ENCODE peak calls at places on chromosomes 12 and 14, in ten cellular contexts. One of them, this sample, is unnamed.

GRCh38 chr14:97524579-97525319 is 727.6 kb downstream of the VRK1 start:
- DNase-seq in brain microvascular endothelial cell: no peak
- DNase-seq in right cardiac atrium: no peak
- DNase-seq in B cell: no peak
- DNase-seq in GM03348: no peak
- DNase-seq in GM10248: no peak
- DNase-seq in RWPE1: no peak
- DNase-seq in Daoy: peak
- DNase-seq in MV-4-11: peak
- DNase-seq in astrocyte of the spinal cord: no peak
- DNase-seq in this sample: no peak

GRCh38 chr14:76958020-76958965 is 70.2 kb downstream of the IRF2BPL start:
- DNase-seq in brain microvascular endothelial cell: no peak
- DNase-seq in right cardiac atrium: no peak
- DNase-seq in B cell: no peak
- DNase-seq in GM03348: no peak
- DNase-seq in GM10248: no peak
- DNase-seq in RWPE1: no peak
- DNase-seq in Daoy: no peak
- DNase-seq in MV-4-11: no peak
- DNase-seq in astrocyte of the spinal cord: no peak
- DNase-seq in this sample: no peak

GRCh38 chr14:92625213-92625612 is 111.6 kb downstream of the RIN3 start:
- DNase-seq in brain microvascular endothelial cell: peak
- DNase-seq in right cardiac atrium: no peak
- DNase-seq in B cell: no peak
- DNase-seq in GM03348: peak
- DNase-seq in GM10248: no peak
- DNase-seq in RWPE1: peak
- DNase-seq in Daoy: peak
- DNase-seq in MV-4-11: no peak
- DNase-seq in astrocyte of the spinal cord: peak
- DNase-seq in this sample: no peak

GRCh38 chr12:53098354-53098981 is 1.0 kb downstream of the IGFBP6 start:
- DNase-seq in brain microvascular endothelial cell: peak
- DNase-seq in right cardiac atrium: peak
- DNase-seq in B cell: no peak
- DNase-seq in GM03348: peak
- DNase-seq in GM10248: peak
- DNase-seq in RWPE1: peak
- DNase-seq in Daoy: peak
- DNase-seq in MV-4-11: no peak
- DNase-seq in astrocyte of the spinal cord: peak
- DNase-seq in this sample: no peak

GRCh38 chr14:32374155-32374554 is 45.1 kb downstream of the AKAP6 start:
- DNase-seq in brain microvascular endothelial cell: no peak
- DNase-seq in right cardiac atrium: no peak
- DNase-seq in B cell: no peak
- DNase-seq in GM03348: no peak
- DNase-seq in GM10248: no peak
- DNase-seq in RWPE1: no peak
- DNase-seq in Daoy: no peak
- DNase-seq in MV-4-11: no peak
- DNase-seq in astrocyte of the spinal cord: peak
- DNase-seq in this sample: no peak

GRCh38 chr12:89709994-89710872 is 1.6 kb upstream of the ATP2B1 start:
- DNase-seq in brain microvascular endothelial cell: peak
- DNase-seq in right cardiac atrium: peak
- DNase-seq in B cell: no peak
- DNase-seq in GM03348: peak
- DNase-seq in GM10248: no peak
- DNase-seq in RWPE1: no peak
- DNase-seq in Daoy: no peak
- DNase-seq in MV-4-11: no peak
- DNase-seq in astrocyte of the spinal cord: no peak
- DNase-seq in this sample: peak

GRCh38 chr14:22561661-22562579 is 27.1 kb downstream of the DAD1 start:
- DNase-seq in brain microvascular endothelial cell: no peak
- DNase-seq in right cardiac atrium: no peak
- DNase-seq in B cell: no peak
- DNase-seq in GM03348: no peak
- DNase-seq in GM10248: peak
- DNase-seq in RWPE1: no peak
- DNase-seq in Daoy: no peak
- DNase-seq in MV-4-11: no peak
- DNase-seq in astrocyte of the spinal cord: peak
- DNase-seq in this sample: no peak

GRCh38 chr12:121278450-121279375 is 17.8 kb downstream of the CAMKK2 start:
- DNase-seq in brain microvascular endothelial cell: no peak
- DNase-seq in right cardiac atrium: peak
- DNase-seq in B cell: no peak
- DNase-seq in GM03348: peak
- DNase-seq in GM10248: no peak
- DNase-seq in RWPE1: no peak
- DNase-seq in Daoy: no peak
- DNase-seq in MV-4-11: no peak
- DNase-seq in astrocyte of the spinal cord: peak
- DNase-seq in this sample: no peak

GRCh38 chr14:64723691-64724577 is 19.7 kb downstream of the PLEKHG3 start:
- DNase-seq in brain microvascular endothelial cell: no peak
- DNase-seq in right cardiac atrium: no peak
- DNase-seq in B cell: no peak
- DNase-seq in GM03348: no peak
- DNase-seq in GM10248: no peak
- DNase-seq in RWPE1: no peak
- DNase-seq in Daoy: no peak
- DNase-seq in MV-4-11: peak
- DNase-seq in astrocyte of the spinal cord: no peak
- DNase-seq in this sample: no peak

GRCh38 chr12:19238520-19238919 is 109.0 kb downstream of the PLEKHA5 start:
- DNase-seq in brain microvascular endothelial cell: no peak
- DNase-seq in right cardiac atrium: no peak
- DNase-seq in B cell: no peak
- DNase-seq in GM03348: no peak
- DNase-seq in GM10248: no peak
- DNase-seq in RWPE1: no peak
- DNase-seq in Daoy: no peak
- DNase-seq in MV-4-11: peak
- DNase-seq in astrocyte of the spinal cord: no peak
- DNase-seq in this sample: no peak

GRCh38 chr12:104172564-104172935 is 34.5 kb upstream of the NFYB start:
- DNase-seq in brain microvascular endothelial cell: no peak
- DNase-seq in right cardiac atrium: no peak
- DNase-seq in B cell: no peak
- DNase-seq in GM03348: no peak
- DNase-seq in GM10248: no peak
- DNase-seq in RWPE1: no peak
- DNase-seq in Daoy: no peak
- DNase-seq in MV-4-11: no peak
- DNase-seq in astrocyte of the spinal cord: no peak
- DNase-seq in this sample: no peak

GRCh38 chr14:83842536-83842935 is 1687.4 kb upstream of the FLRT2 start:
- DNase-seq in brain microvascular endothelial cell: no peak
- DNase-seq in right cardiac atrium: no peak
- DNase-seq in B cell: no peak
- DNase-seq in GM03348: no peak
- DNase-seq in GM10248: no peak
- DNase-seq in RWPE1: no peak
- DNase-seq in Daoy: no peak
- DNase-seq in MV-4-11: no peak
- DNase-seq in astrocyte of the spinal cord: no peak
- DNase-seq in this sample: no peak

GRCh38 chr12:115135800-115136211 is 451.8 kb upstream of the TBX3 start:
- DNase-seq in brain microvascular endothelial cell: peak
- DNase-seq in right cardiac atrium: peak
- DNase-seq in B cell: no peak
- DNase-seq in GM03348: peak
- DNase-seq in GM10248: no peak
- DNase-seq in RWPE1: no peak
- DNase-seq in Daoy: peak
- DNase-seq in MV-4-11: no peak
- DNase-seq in astrocyte of the spinal cord: peak
- DNase-seq in this sample: peak